ENCODE peak calls at places on chromosomes 3 and 15, in seven cellular contexts. G is AG04450, C is BJ, K is breast epithelium, T is IMR-90, B is GM23248, Z is HepG2. W is an unnamed sample.

GRCh38 chr3:47512416-47513124 is 942 bp downstream of the ELP6 start:
- DNase-seq in K (peak; percentile 36), G (no peak), C (no peak), Z (no peak), B (peak; percentile 63), T (no peak), W (peak; percentile 52)

GRCh38 chr3:33146791-33147445 is 33.1 kb downstream of the CRTAP start:
- DNase-seq in T (peak; percentile 61), B (peak; percentile 32), K (no peak), C (no peak), Z (no peak), G (no peak), W (no peak)

GRCh38 chr15:67116742-67117141 is 51.3 kb downstream of the SMAD3 start:
- DNase-seq in G (no peak), B (no peak), T (peak; percentile 73), Z (peak; percentile 37), C (no peak), K (no peak), W (no peak)

GRCh38 chr3:73056365-73057150 is 4.9 kb upstream of the EBLN2 start:
- DNase-seq in C (no peak), T (peak; percentile 62), Z (peak; percentile 50), G (no peak), K (no peak), B (peak; percentile 72), W (no peak)

GRCh38 chr3:45124379-45124778 is 21.8 kb downstream of the CDCP1 start:
- DNase-seq in B (peak; percentile 95), G (no peak), C (peak; percentile 73), Z (no peak), K (no peak), T (peak; percentile 94), W (no peak)

GRCh38 chr15:61132211-61132610 is 96.9 kb downstream of the RORA start:
- DNase-seq in B (no peak), C (no peak), G (no peak), T (no peak), Z (no peak), K (no peak), W (no peak)

GRCh38 chr3:64107154-64107553 is 83.9 kb upstream of the PSMD6 start:
- DNase-seq in C (no peak), Z (no peak), T (no peak), G (no peak), K (no peak), B (no peak), W (no peak)

GRCh38 chr15:56871180-56871579 is 47.3 kb upstream of the TCF12 start:
- DNase-seq in B (peak; percentile 79), C (peak; percentile 41), T (peak; percentile 86), G (peak; percentile 67), K (no peak), Z (peak; percentile 52), W (no peak)

GRCh38 chr15:65925338-65925737 is 56.0 kb downstream of the RAB11A start:
- DNase-seq in T (no peak), B (no peak), Z (no peak), C (no peak), K (no peak), G (no peak), W (no peak)

GRCh38 chr15:69697913-69698312 is 245.3 kb downstream of the RPLP1 start:
- DNase-seq in G (no peak), C (no peak), K (no peak), B (no peak), T (no peak), Z (no peak), W (no peak)

GRCh38 chr15:47186071-47186470 is 531.2 kb upstream of the SEMA6D start:
- DNase-seq in C (no peak), T (no peak), B (no peak), K (no peak), G (no peak), Z (no peak), W (no peak)

GRCh38 chr15:47184405-47185221 is 532.7 kb upstream of the SEMA6D start:
- DNase-seq in T (peak; percentile 14), Z (no peak), K (no peak), C (no peak), B (peak; percentile 30), G (no peak), W (peak; percentile 69)

GRCh38 chr15:47184003-47184404 is 533.3 kb upstream of the SEMA6D start:
- DNase-seq in K (no peak), T (no peak), C (no peak), B (peak; percentile 28), Z (no peak), G (no peak), W (peak; percentile 69)

GRCh38 chr15:47185222-47185800 is 532.0 kb upstream of the SEMA6D start:
- DNase-seq in G (no peak), C (no peak), B (no peak), Z (no peak), K (no peak), T (peak; percentile 0), W (peak; percentile 14)

DNA sequence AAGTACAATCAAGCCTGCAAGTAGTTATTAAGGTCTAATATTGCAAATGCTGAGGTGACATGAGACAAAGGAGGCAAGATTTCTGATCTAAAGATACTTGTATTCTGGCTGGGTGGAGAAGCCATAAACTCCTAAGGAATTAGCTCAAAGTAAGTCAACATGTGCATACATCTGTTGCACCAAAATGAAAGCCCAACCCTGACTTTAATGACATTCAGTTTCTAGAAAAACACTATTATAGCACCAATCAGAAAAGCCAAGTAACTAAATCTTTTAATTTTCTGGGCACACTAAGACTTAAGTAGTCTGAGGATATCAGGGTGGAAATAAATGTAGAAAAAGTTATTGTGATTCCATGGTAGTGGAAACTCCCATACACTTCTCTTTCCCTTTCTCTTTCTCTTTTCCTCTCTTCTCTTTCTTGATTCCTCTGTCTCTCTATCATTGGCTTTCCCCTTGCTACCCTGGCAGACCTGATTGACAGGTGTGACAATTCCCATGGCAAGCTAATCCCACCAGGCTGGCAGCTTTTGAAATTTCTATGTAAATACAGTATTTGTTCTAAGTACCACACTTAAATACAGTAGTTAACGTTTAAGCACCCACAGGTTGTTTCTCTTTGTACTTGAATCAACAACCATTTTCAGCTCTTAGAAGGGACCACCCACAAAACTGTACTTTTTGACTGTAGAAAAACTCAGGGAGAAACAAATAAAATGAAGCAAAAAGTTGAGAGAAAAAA is 528.4 kb upstream of the SEMA6D start:
- DNase-seq in G (no peak), Z (no peak), T (no peak), C (no peak), B (no peak), K (no peak), W (peak; percentile 22)
- H3K27me3 ChIP-seq in G (peaks cover 20% of the 10 kb centered on the region), Z (no peaks in the 10 kb centered on the region), T (peaks cover 22% of the 10 kb centered on the region), C (peaks cover 12% of the 10 kb centered on the region), B (peaks cover 38% of the 10 kb centered on the region), K (no peaks in the 10 kb centered on the region), W (peaks cover 65% of the 10 kb centered on the region)

DNA sequence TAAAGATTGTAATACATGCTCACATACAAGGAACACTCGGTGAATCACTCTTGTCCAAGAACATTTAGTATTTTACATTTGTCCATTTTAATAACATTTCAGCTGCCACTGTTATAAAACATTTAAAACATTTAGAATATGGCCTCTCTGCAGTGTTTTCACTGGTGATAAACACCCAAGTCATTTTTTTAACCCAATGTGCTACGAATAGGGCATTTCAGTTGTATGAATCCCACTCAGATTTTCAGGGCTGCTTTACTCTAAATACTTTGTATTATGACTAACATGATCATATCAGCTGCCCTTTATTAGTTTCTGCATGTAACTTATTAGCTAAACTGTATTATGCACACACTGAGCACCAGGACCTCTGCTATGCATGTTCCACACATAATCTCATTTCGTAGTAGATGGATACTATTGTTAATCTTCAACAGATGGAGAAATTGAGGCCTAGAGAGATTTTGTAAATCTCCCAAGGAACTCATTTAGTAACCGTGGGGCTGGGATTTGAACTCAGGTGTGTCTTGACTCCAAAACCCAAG is 148.6 kb upstream of the CDIN1 start:
- DNase-seq in T (peak; percentile 34), Z (no peak), G (no peak), B (peak; percentile 21), K (no peak), C (no peak), W (no peak)
- H3K27me3 ChIP-seq in T (no peaks in the 10 kb centered on the region), Z (peaks cover 1% of the 10 kb centered on the region), G (no peaks in the 10 kb centered on the region), B (no peaks in the 10 kb centered on the region), K (no peaks in the 10 kb centered on the region), C (no peaks in the 10 kb centered on the region), W (no peaks in the 10 kb centered on the region)

GRCh38 chr3:14362890-14363289 is 39.5 kb upstream of the SLC6A6 start:
- DNase-seq in B (no peak), G (no peak), K (no peak), Z (no peak), T (no peak), C (no peak), W (no peak)
- H3K27me3 ChIP-seq in B (peaks cover 11% of the 10 kb centered on the region), G (peaks cover 19% of the 10 kb centered on the region), K (no peaks in the 10 kb centered on the region), Z (peaks cover 9% of the 10 kb centered on the region), T (peaks cover 6% of the 10 kb centered on the region), C (peaks cover 1% of the 10 kb centered on the region), W (no peaks in the 10 kb centered on the region)

GRCh38 chr3:181724432-181724740 is 12.7 kb downstream of the SOX2 start:
- DNase-seq in T (no peak), C (no peak), K (no peak), B (no peak), G (no peak), Z (no peak), W (no peak)

GRCh38 chr3:181725033-181725775 is 13.5 kb downstream of the SOX2 start:
- DNase-seq in B (no peak), G (no peak), Z (no peak), K (no peak), C (no peak), T (no peak), W (peak; percentile 61)

GRCh38 chr3:181726351-181727121 is 14.8 kb downstream of the SOX2 start:
- DNase-seq in T (no peak), K (no peak), Z (no peak), C (no peak), G (no peak), B (no peak), W (peak; percentile 86)

GRCh38 chr3:181727122-181728036 is 15.7 kb downstream of the SOX2 start:
- DNase-seq in B (no peak), Z (no peak), T (no peak), G (no peak), C (no peak), K (no peak), W (no peak)

DNA sequence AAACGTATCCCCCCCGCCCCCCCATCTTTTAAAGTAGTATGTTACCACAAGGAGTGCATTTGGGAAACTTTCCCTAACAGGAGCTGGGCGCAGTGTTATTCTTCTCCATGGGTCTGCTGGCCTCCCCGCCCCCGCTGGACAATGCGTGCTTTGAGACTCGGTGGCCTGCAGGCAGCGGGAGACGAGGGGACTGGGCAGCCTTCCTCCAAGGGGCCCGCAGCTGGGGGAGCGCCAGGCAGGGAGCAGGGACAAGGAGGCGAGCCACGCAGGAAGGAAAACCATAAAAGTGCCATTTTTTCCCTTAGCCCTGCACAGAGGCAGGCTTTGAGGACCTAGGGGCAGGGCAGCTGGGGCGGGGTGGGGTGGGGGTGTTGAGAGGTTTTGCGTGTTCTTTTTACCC is 14.1 kb downstream of the SOX2 start:
- DNase-seq in C (no peak), B (no peak), K (no peak), Z (no peak), G (no peak), T (no peak), W (no peak)
- H3K27me3 ChIP-seq in C (peaks cover 38% of the 10 kb centered on the region), B (peaks cover 86% of the 10 kb centered on the region), K (peaks cover 4% of the 10 kb centered on the region), Z (no peaks in the 10 kb centered on the region), G (peaks cover 71% of the 10 kb centered on the region), T (peaks cover 56% of the 10 kb centered on the region), W (peaks cover 52% of the 10 kb centered on the region)

DNA sequence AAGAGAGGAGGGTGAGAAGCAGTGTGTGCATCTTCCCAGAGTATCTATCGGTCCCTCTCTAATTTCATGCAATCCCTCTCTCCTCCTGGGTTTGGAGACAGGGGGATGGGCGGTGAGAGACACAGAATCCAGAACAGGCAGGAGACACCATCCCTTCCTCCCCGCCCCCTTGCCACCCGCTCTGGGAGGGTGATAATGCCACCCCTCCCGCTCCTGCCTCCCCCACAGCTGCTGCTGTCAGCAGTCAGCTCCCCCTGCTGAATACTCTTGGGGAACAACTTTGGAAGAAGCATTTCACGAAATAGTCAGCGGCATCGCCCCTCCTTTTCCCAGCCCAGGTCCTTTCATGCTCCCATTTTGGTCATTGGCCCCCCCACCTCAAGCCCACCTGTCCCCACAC is 34.0 kb downstream of the SEMA5B start:
- DNase-seq in G (no peak), C (no peak), T (no peak), Z (no peak), K (no peak), B (no peak), W (peak; percentile 74)
- H3K27me3 ChIP-seq in G (peaks cover 85% of the 10 kb centered on the region), C (peaks cover 74% of the 10 kb centered on the region), T (peaks cover 95% of the 10 kb centered on the region), Z (peaks cover 11% of the 10 kb centered on the region), K (no peaks in the 10 kb centered on the region), B (peaks cover 87% of the 10 kb centered on the region), W (peaks cover 2% of the 10 kb centered on the region)

W was measured in H7.